ENCODE peak calls at places on chromosome 17, in ten cellular contexts. One of them, this sample, is unnamed.

GRCh38 chr17:31313982-31314787 is at the start of gene EVI2B:
- DNase-seq in endodermal cell: no peak
- DNase-seq in stimulated activated CD4-positive, alpha-beta T cell treated with anti-CD3 and anti-CD28 coated beads, Interleukin-1b, Interleukin-23, amount 100 ng/mL, for 24 hours: no peak
- DNase-seq in RCC 7860: no peak
- DNase-seq in GDM1: peak
- DNase-seq in CD4-positive, CD25-positive, alpha-beta regulatory T cell: peak
- DNase-seq in A673: peak
- DNase-seq in M059J: peak
- DNase-seq in GM20000: peak
- DNase-seq in smooth muscle cell of the brain vasculature: no peak
- DNase-seq in this sample: no peak

GRCh38 chr17:8628172-8628571 is 2.4 kb downstream of the MYH10 start:
- DNase-seq in endodermal cell: no peak
- DNase-seq in stimulated activated CD4-positive, alpha-beta T cell treated with anti-CD3 and anti-CD28 coated beads, Interleukin-1b, Interleukin-23, amount 100 ng/mL, for 24 hours: no peak
- DNase-seq in RCC 7860: no peak
- DNase-seq in GDM1: no peak
- DNase-seq in CD4-positive, CD25-positive, alpha-beta regulatory T cell: no peak
- DNase-seq in A673: peak
- DNase-seq in M059J: no peak
- DNase-seq in GM20000: no peak
- DNase-seq in smooth muscle cell of the brain vasculature: no peak
- DNase-seq in this sample: no peak

GRCh38 chr17:67606896-67607604 is 110.7 kb upstream of the NOL11 start:
- DNase-seq in endodermal cell: no peak
- DNase-seq in stimulated activated CD4-positive, alpha-beta T cell treated with anti-CD3 and anti-CD28 coated beads, Interleukin-1b, Interleukin-23, amount 100 ng/mL, for 24 hours: no peak
- DNase-seq in RCC 7860: no peak
- DNase-seq in GDM1: no peak
- DNase-seq in CD4-positive, CD25-positive, alpha-beta regulatory T cell: no peak
- DNase-seq in A673: peak
- DNase-seq in M059J: no peak
- DNase-seq in GM20000: no peak
- DNase-seq in smooth muscle cell of the brain vasculature: no peak
- DNase-seq in this sample: no peak

GRCh38 chr17:57466042-57466471 is 209.7 kb downstream of the MSI2 start:
- DNase-seq in endodermal cell: peak
- DNase-seq in stimulated activated CD4-positive, alpha-beta T cell treated with anti-CD3 and anti-CD28 coated beads, Interleukin-1b, Interleukin-23, amount 100 ng/mL, for 24 hours: no peak
- DNase-seq in RCC 7860: no peak
- DNase-seq in GDM1: no peak
- DNase-seq in CD4-positive, CD25-positive, alpha-beta regulatory T cell: no peak
- DNase-seq in A673: no peak
- DNase-seq in M059J: no peak
- DNase-seq in GM20000: no peak
- DNase-seq in smooth muscle cell of the brain vasculature: no peak
- DNase-seq in this sample: no peak

GRCh38 chr17:45138911-45139532 is 3.5 kb downstream of the ACBD4 start:
- DNase-seq in endodermal cell: peak
- DNase-seq in stimulated activated CD4-positive, alpha-beta T cell treated with anti-CD3 and anti-CD28 coated beads, Interleukin-1b, Interleukin-23, amount 100 ng/mL, for 24 hours: no peak
- DNase-seq in RCC 7860: no peak
- DNase-seq in GDM1: no peak
- DNase-seq in CD4-positive, CD25-positive, alpha-beta regulatory T cell: no peak
- DNase-seq in A673: no peak
- DNase-seq in M059J: no peak
- DNase-seq in GM20000: no peak
- DNase-seq in smooth muscle cell of the brain vasculature: no peak
- DNase-seq in this sample: no peak

GRCh38 chr17:65323055-65323454 is 185.9 kb downstream of the RGS9 start:
- DNase-seq in endodermal cell: peak
- DNase-seq in stimulated activated CD4-positive, alpha-beta T cell treated with anti-CD3 and anti-CD28 coated beads, Interleukin-1b, Interleukin-23, amount 100 ng/mL, for 24 hours: no peak
- DNase-seq in RCC 7860: no peak
- DNase-seq in GDM1: no peak
- DNase-seq in CD4-positive, CD25-positive, alpha-beta regulatory T cell: no peak
- DNase-seq in A673: no peak
- DNase-seq in M059J: no peak
- DNase-seq in GM20000: no peak
- DNase-seq in smooth muscle cell of the brain vasculature: no peak
- DNase-seq in this sample: no peak

GRCh38 chr17:17988427-17988945 is 15.8 kb downstream of the DRC3 start:
- DNase-seq in endodermal cell: peak
- DNase-seq in stimulated activated CD4-positive, alpha-beta T cell treated with anti-CD3 and anti-CD28 coated beads, Interleukin-1b, Interleukin-23, amount 100 ng/mL, for 24 hours: no peak
- DNase-seq in RCC 7860: no peak
- DNase-seq in GDM1: no peak
- DNase-seq in CD4-positive, CD25-positive, alpha-beta regulatory T cell: no peak
- DNase-seq in A673: no peak
- DNase-seq in M059J: no peak
- DNase-seq in GM20000: no peak
- DNase-seq in smooth muscle cell of the brain vasculature: no peak
- DNase-seq in this sample: no peak

GRCh38 chr17:63495471-63495870 is 18.6 kb downstream of the ACE start:
- DNase-seq in endodermal cell: no peak
- DNase-seq in stimulated activated CD4-positive, alpha-beta T cell treated with anti-CD3 and anti-CD28 coated beads, Interleukin-1b, Interleukin-23, amount 100 ng/mL, for 24 hours: no peak
- DNase-seq in RCC 7860: no peak
- DNase-seq in GDM1: no peak
- DNase-seq in CD4-positive, CD25-positive, alpha-beta regulatory T cell: no peak
- DNase-seq in A673: no peak
- DNase-seq in M059J: no peak
- DNase-seq in GM20000: no peak
- DNase-seq in smooth muscle cell of the brain vasculature: no peak
- DNase-seq in this sample: no peak

GRCh38 chr17:57619061-57619937 is 125.8 kb downstream of the CCDC182 start:
- DNase-seq in endodermal cell: no peak
- DNase-seq in stimulated activated CD4-positive, alpha-beta T cell treated with anti-CD3 and anti-CD28 coated beads, Interleukin-1b, Interleukin-23, amount 100 ng/mL, for 24 hours: no peak
- DNase-seq in RCC 7860: no peak
- DNase-seq in GDM1: no peak
- DNase-seq in CD4-positive, CD25-positive, alpha-beta regulatory T cell: no peak
- DNase-seq in A673: no peak
- DNase-seq in M059J: peak
- DNase-seq in GM20000: no peak
- DNase-seq in smooth muscle cell of the brain vasculature: no peak
- DNase-seq in this sample: no peak

GRCh38 chr17:7717756-7718350 is 309 bp downstream of the DNAH2 start:
- DNase-seq in endodermal cell: no peak
- DNase-seq in stimulated activated CD4-positive, alpha-beta T cell treated with anti-CD3 and anti-CD28 coated beads, Interleukin-1b, Interleukin-23, amount 100 ng/mL, for 24 hours: no peak
- DNase-seq in RCC 7860: no peak
- DNase-seq in GDM1: no peak
- DNase-seq in CD4-positive, CD25-positive, alpha-beta regulatory T cell: peak
- DNase-seq in A673: no peak
- DNase-seq in M059J: no peak
- DNase-seq in GM20000: no peak
- DNase-seq in smooth muscle cell of the brain vasculature: no peak
- DNase-seq in this sample: no peak

GRCh38 chr17:35286120-35286781 is 43.4 kb downstream of the SLFN5 start:
- DNase-seq in endodermal cell: no peak
- DNase-seq in stimulated activated CD4-positive, alpha-beta T cell treated with anti-CD3 and anti-CD28 coated beads, Interleukin-1b, Interleukin-23, amount 100 ng/mL, for 24 hours: no peak
- DNase-seq in RCC 7860: no peak
- DNase-seq in GDM1: no peak
- DNase-seq in CD4-positive, CD25-positive, alpha-beta regulatory T cell: peak
- DNase-seq in A673: no peak
- DNase-seq in M059J: no peak
- DNase-seq in GM20000: peak
- DNase-seq in smooth muscle cell of the brain vasculature: no peak
- DNase-seq in this sample: no peak

GRCh38 chr17:35963663-35964062 is 17.6 kb downstream of the CCL16 start:
- DNase-seq in endodermal cell: no peak
- DNase-seq in stimulated activated CD4-positive, alpha-beta T cell treated with anti-CD3 and anti-CD28 coated beads, Interleukin-1b, Interleukin-23, amount 100 ng/mL, for 24 hours: no peak
- DNase-seq in RCC 7860: no peak
- DNase-seq in GDM1: no peak
- DNase-seq in CD4-positive, CD25-positive, alpha-beta regulatory T cell: no peak
- DNase-seq in A673: no peak
- DNase-seq in M059J: no peak
- DNase-seq in GM20000: no peak
- DNase-seq in smooth muscle cell of the brain vasculature: no peak
- DNase-seq in this sample: no peak

GRCh38 chr17:77915594-77916021 is 42.9 kb upstream of the TNRC6C start:
- DNase-seq in endodermal cell: peak
- DNase-seq in stimulated activated CD4-positive, alpha-beta T cell treated with anti-CD3 and anti-CD28 coated beads, Interleukin-1b, Interleukin-23, amount 100 ng/mL, for 24 hours: no peak
- DNase-seq in RCC 7860: no peak
- DNase-seq in GDM1: no peak
- DNase-seq in CD4-positive, CD25-positive, alpha-beta regulatory T cell: no peak
- DNase-seq in A673: no peak
- DNase-seq in M059J: no peak
- DNase-seq in GM20000: no peak
- DNase-seq in smooth muscle cell of the brain vasculature: no peak
- DNase-seq in this sample: no peak

GRCh38 chr17:7314719-7315569 is at the start of gene GPS2:
- DNase-seq in endodermal cell: peak
- DNase-seq in stimulated activated CD4-positive, alpha-beta T cell treated with anti-CD3 and anti-CD28 coated beads, Interleukin-1b, Interleukin-23, amount 100 ng/mL, for 24 hours: peak
- DNase-seq in RCC 7860: peak
- DNase-seq in GDM1: peak
- DNase-seq in CD4-positive, CD25-positive, alpha-beta regulatory T cell: peak
- DNase-seq in A673: peak
- DNase-seq in M059J: peak
- DNase-seq in GM20000: peak
- DNase-seq in smooth muscle cell of the brain vasculature: no peak
- DNase-seq in this sample: peak

GRCh38 chr17:75877752-75878173 is 618 bp downstream of the TRIM47 start:
- DNase-seq in endodermal cell: peak
- DNase-seq in stimulated activated CD4-positive, alpha-beta T cell treated with anti-CD3 and anti-CD28 coated beads, Interleukin-1b, Interleukin-23, amount 100 ng/mL, for 24 hours: peak
- DNase-seq in RCC 7860: peak
- DNase-seq in GDM1: no peak
- DNase-seq in CD4-positive, CD25-positive, alpha-beta regulatory T cell: peak
- DNase-seq in A673: peak
- DNase-seq in M059J: peak
- DNase-seq in GM20000: peak
- DNase-seq in smooth muscle cell of the brain vasculature: no peak
- DNase-seq in this sample: peak

GRCh38 chr17:40313660-40314556 is 4.9 kb downstream of the RARA start:
- DNase-seq in endodermal cell: no peak
- DNase-seq in stimulated activated CD4-positive, alpha-beta T cell treated with anti-CD3 and anti-CD28 coated beads, Interleukin-1b, Interleukin-23, amount 100 ng/mL, for 24 hours: no peak
- DNase-seq in RCC 7860: peak
- DNase-seq in GDM1: no peak
- DNase-seq in CD4-positive, CD25-positive, alpha-beta regulatory T cell: no peak
- DNase-seq in A673: no peak
- DNase-seq in M059J: no peak
- DNase-seq in GM20000: no peak
- DNase-seq in smooth muscle cell of the brain vasculature: no peak
- DNase-seq in this sample: no peak

GRCh38 chr17:19414396-19415280 is 3.6 kb downstream of the RNF112 start:
- DNase-seq in endodermal cell: peak
- DNase-seq in stimulated activated CD4-positive, alpha-beta T cell treated with anti-CD3 and anti-CD28 coated beads, Interleukin-1b, Interleukin-23, amount 100 ng/mL, for 24 hours: no peak
- DNase-seq in RCC 7860: no peak
- DNase-seq in GDM1: no peak
- DNase-seq in CD4-positive, CD25-positive, alpha-beta regulatory T cell: no peak
- DNase-seq in A673: no peak
- DNase-seq in M059J: no peak
- DNase-seq in GM20000: no peak
- DNase-seq in smooth muscle cell of the brain vasculature: no peak
- DNase-seq in this sample: peak

GRCh38 chr17:49443862-49444261 is 29.2 kb upstream of the PHB1 start:
- DNase-seq in endodermal cell: no peak
- DNase-seq in stimulated activated CD4-positive, alpha-beta T cell treated with anti-CD3 and anti-CD28 coated beads, Interleukin-1b, Interleukin-23, amount 100 ng/mL, for 24 hours: no peak
- DNase-seq in RCC 7860: peak
- DNase-seq in GDM1: no peak
- DNase-seq in CD4-positive, CD25-positive, alpha-beta regulatory T cell: no peak
- DNase-seq in A673: no peak
- DNase-seq in M059J: peak
- DNase-seq in GM20000: no peak
- DNase-seq in smooth muscle cell of the brain vasculature: no peak
- DNase-seq in this sample: no peak

GRCh38 chr17:79960788-79961522 is 74.7 kb downstream of the TBC1D16 start:
- DNase-seq in endodermal cell: peak
- DNase-seq in stimulated activated CD4-positive, alpha-beta T cell treated with anti-CD3 and anti-CD28 coated beads, Interleukin-1b, Interleukin-23, amount 100 ng/mL, for 24 hours: no peak
- DNase-seq in RCC 7860: no peak
- DNase-seq in GDM1: no peak
- DNase-seq in CD4-positive, CD25-positive, alpha-beta regulatory T cell: no peak
- DNase-seq in A673: peak
- DNase-seq in M059J: peak
- DNase-seq in GM20000: no peak
- DNase-seq in smooth muscle cell of the brain vasculature: no peak
- DNase-seq in this sample: no peak

GRCh38 chr17:10102817-10103216 is 95.6 kb downstream of the GAS7 start:
- DNase-seq in endodermal cell: peak
- DNase-seq in stimulated activated CD4-positive, alpha-beta T cell treated with anti-CD3 and anti-CD28 coated beads, Interleukin-1b, Interleukin-23, amount 100 ng/mL, for 24 hours: no peak
- DNase-seq in RCC 7860: no peak
- DNase-seq in GDM1: no peak
- DNase-seq in CD4-positive, CD25-positive, alpha-beta regulatory T cell: no peak
- DNase-seq in A673: no peak
- DNase-seq in M059J: no peak
- DNase-seq in GM20000: no peak
- DNase-seq in smooth muscle cell of the brain vasculature: no peak
- DNase-seq in this sample: no peak

GRCh38 chr17:13755851-13756250 is 154.1 kb upstream of the HS3ST3A1 start:
- DNase-seq in endodermal cell: no peak
- DNase-seq in stimulated activated CD4-positive, alpha-beta T cell treated with anti-CD3 and anti-CD28 coated beads, Interleukin-1b, Interleukin-23, amount 100 ng/mL, for 24 hours: no peak
- DNase-seq in RCC 7860: no peak
- DNase-seq in GDM1: no peak
- DNase-seq in CD4-positive, CD25-positive, alpha-beta regulatory T cell: no peak
- DNase-seq in A673: no peak
- DNase-seq in M059J: no peak
- DNase-seq in GM20000: no peak
- DNase-seq in smooth muscle cell of the brain vasculature: no peak
- DNase-seq in this sample: no peak

GRCh38 chr17:15123593-15124590 is 141.2 kb downstream of the PMP22 start:
- DNase-seq in endodermal cell: peak
- DNase-seq in stimulated activated CD4-positive, alpha-beta T cell treated with anti-CD3 and anti-CD28 coated beads, Interleukin-1b, Interleukin-23, amount 100 ng/mL, for 24 hours: no peak
- DNase-seq in RCC 7860: no peak
- DNase-seq in GDM1: no peak
- DNase-seq in CD4-positive, CD25-positive, alpha-beta regulatory T cell: no peak
- DNase-seq in A673: no peak
- DNase-seq in M059J: peak
- DNase-seq in GM20000: no peak
- DNase-seq in smooth muscle cell of the brain vasculature: no peak
- DNase-seq in this sample: no peak

GRCh38 chr17:58487589-58488427 is at the start of gene HSF5:
- DNase-seq in endodermal cell: peak
- DNase-seq in stimulated activated CD4-positive, alpha-beta T cell treated with anti-CD3 and anti-CD28 coated beads, Interleukin-1b, Interleukin-23, amount 100 ng/mL, for 24 hours: peak
- DNase-seq in RCC 7860: no peak
- DNase-seq in GDM1: no peak
- DNase-seq in CD4-positive, CD25-positive, alpha-beta regulatory T cell: peak
- DNase-seq in A673: no peak
- DNase-seq in M059J: no peak
- DNase-seq in GM20000: peak
- DNase-seq in smooth muscle cell of the brain vasculature: no peak
- DNase-seq in this sample: no peak

GRCh38 chr17:66399441-66399840 is 97.0 kb downstream of the PRKCA start:
- DNase-seq in endodermal cell: no peak
- DNase-seq in stimulated activated CD4-positive, alpha-beta T cell treated with anti-CD3 and anti-CD28 coated beads, Interleukin-1b, Interleukin-23, amount 100 ng/mL, for 24 hours: no peak
- DNase-seq in RCC 7860: no peak
- DNase-seq in GDM1: no peak
- DNase-seq in CD4-positive, CD25-positive, alpha-beta regulatory T cell: peak
- DNase-seq in A673: no peak
- DNase-seq in M059J: no peak
- DNase-seq in GM20000: no peak
- DNase-seq in smooth muscle cell of the brain vasculature: no peak
- DNase-seq in this sample: no peak

GRCh38 chr17:78915872-78916632 is 9.1 kb downstream of the TIMP2 start:
- DNase-seq in endodermal cell: no peak
- DNase-seq in stimulated activated CD4-positive, alpha-beta T cell treated with anti-CD3 and anti-CD28 coated beads, Interleukin-1b, Interleukin-23, amount 100 ng/mL, for 24 hours: no peak
- DNase-seq in RCC 7860: peak
- DNase-seq in GDM1: no peak
- DNase-seq in CD4-positive, CD25-positive, alpha-beta regulatory T cell: no peak
- DNase-seq in A673: no peak
- DNase-seq in M059J: peak
- DNase-seq in GM20000: no peak
- DNase-seq in smooth muscle cell of the brain vasculature: no peak
- DNase-seq in this sample: no peak

GRCh38 chr17:82100502-82101298 is 2.7 kb upstream of the FASN start:
- DNase-seq in endodermal cell: no peak
- DNase-seq in stimulated activated CD4-positive, alpha-beta T cell treated with anti-CD3 and anti-CD28 coated beads, Interleukin-1b, Interleukin-23, amount 100 ng/mL, for 24 hours: no peak
- DNase-seq in RCC 7860: no peak
- DNase-seq in GDM1: no peak
- DNase-seq in CD4-positive, CD25-positive, alpha-beta regulatory T cell: no peak
- DNase-seq in A673: no peak
- DNase-seq in M059J: no peak
- DNase-seq in GM20000: no peak
- DNase-seq in smooth muscle cell of the brain vasculature: no peak
- DNase-seq in this sample: no peak

GRCh38 chr17:81000631-81001357 is 9.2 kb downstream of the CHMP6 start:
- DNase-seq in endodermal cell: peak
- DNase-seq in stimulated activated CD4-positive, alpha-beta T cell treated with anti-CD3 and anti-CD28 coated beads, Interleukin-1b, Interleukin-23, amount 100 ng/mL, for 24 hours: no peak
- DNase-seq in RCC 7860: no peak
- DNase-seq in GDM1: no peak
- DNase-seq in CD4-positive, CD25-positive, alpha-beta regulatory T cell: no peak
- DNase-seq in A673: no peak
- DNase-seq in M059J: no peak
- DNase-seq in GM20000: peak
- DNase-seq in smooth muscle cell of the brain vasculature: no peak
- DNase-seq in this sample: no peak

GRCh38 chr17:66347661-66348604 is 45.5 kb downstream of the PRKCA start:
- DNase-seq in endodermal cell: no peak
- DNase-seq in stimulated activated CD4-positive, alpha-beta T cell treated with anti-CD3 and anti-CD28 coated beads, Interleukin-1b, Interleukin-23, amount 100 ng/mL, for 24 hours: no peak
- DNase-seq in RCC 7860: peak
- DNase-seq in GDM1: no peak
- DNase-seq in CD4-positive, CD25-positive, alpha-beta regulatory T cell: no peak
- DNase-seq in A673: peak
- DNase-seq in M059J: peak
- DNase-seq in GM20000: no peak
- DNase-seq in smooth muscle cell of the brain vasculature: no peak
- DNase-seq in this sample: no peak

This sample was measured in cerebellar cortex.